ENCODE peak calls at places on chromosomes 13 and 19, in five cellular contexts. One of them, this sample, is unnamed.
A peak's percentile ranks its signal among the peaks of the same experiment; 100 is the strongest.

GRCh38 chr13:60175571-60175970 is 11.8 kb upstream of the DIAPH3 start:
- DNase-seq in left lung: no peak
- DNase-seq in heart left ventricle: no peak
- DNase-seq in effector memory CD4-positive, alpha-beta T cell: no peak
- DNase-seq in upper lobe of right lung: no peak
- DNase-seq in this sample: no peak

GRCh38 chr19:14770136-14770535 is 8.2 kb downstream of the ADGRE2 start:
- DNase-seq in heart left ventricle: no peak
- DNase-seq in effector memory CD4-positive, alpha-beta T cell: no peak
- DNase-seq in left lung: no peak
- DNase-seq in upper lobe of right lung: no peak
- DNase-seq in this sample: no peak

GRCh38 chr13:58238972-58239773 is 607.6 kb downstream of the PCDH17 start:
- DNase-seq in upper lobe of right lung: no peak
- DNase-seq in heart left ventricle: no peak
- DNase-seq in effector memory CD4-positive, alpha-beta T cell: no peak
- DNase-seq in left lung: no peak
- DNase-seq in this sample: no peak

GRCh38 chr19:50358483-50359431 is 6.7 kb downstream of the NAPSA start:
- DNase-seq in effector memory CD4-positive, alpha-beta T cell: peak; percentile 69
- DNase-seq in upper lobe of right lung: peak; percentile 84
- DNase-seq in heart left ventricle: peak; percentile 75
- DNase-seq in left lung: peak; percentile 69
- DNase-seq in this sample: peak; percentile 58

GRCh38 chr13:101289764-101290163 is 126.5 kb downstream of the NALCN start:
- DNase-seq in heart left ventricle: no peak
- DNase-seq in upper lobe of right lung: no peak
- DNase-seq in effector memory CD4-positive, alpha-beta T cell: no peak
- DNase-seq in left lung: no peak
- DNase-seq in this sample: no peak

GRCh38 chr19:47778954-47779351 is 450 bp downstream of the SELENOW start:
- DNase-seq in heart left ventricle: peak; percentile 63
- DNase-seq in upper lobe of right lung: no peak
- DNase-seq in effector memory CD4-positive, alpha-beta T cell: no peak
- DNase-seq in left lung: peak; percentile 52
- DNase-seq in this sample: no peak

GRCh38 chr19:4922530-4923378 is 13.5 kb downstream of the UHRF1 start:
- DNase-seq in upper lobe of right lung: no peak
- DNase-seq in heart left ventricle: no peak
- DNase-seq in left lung: peak; percentile 52
- DNase-seq in effector memory CD4-positive, alpha-beta T cell: no peak
- DNase-seq in this sample: no peak

GRCh38 chr13:77930430-77930829 is 11.8 kb upstream of the EDNRB start:
- DNase-seq in effector memory CD4-positive, alpha-beta T cell: no peak
- DNase-seq in heart left ventricle: no peak
- DNase-seq in upper lobe of right lung: no peak
- DNase-seq in left lung: no peak
- DNase-seq in this sample: no peak

GRCh38 chr13:27137759-27138158 is 33.9 kb downstream of the USP12 start:
- DNase-seq in left lung: no peak
- DNase-seq in heart left ventricle: no peak
- DNase-seq in effector memory CD4-positive, alpha-beta T cell: no peak
- DNase-seq in upper lobe of right lung: no peak
- DNase-seq in this sample: no peak

GRCh38 chr19:7242601-7243258 is 51.5 kb downstream of the INSR start:
- DNase-seq in effector memory CD4-positive, alpha-beta T cell: no peak
- DNase-seq in left lung: no peak
- DNase-seq in heart left ventricle: no peak
- DNase-seq in upper lobe of right lung: no peak
- DNase-seq in this sample: no peak

GRCh38 chr19:24078688-24079087 is 8.3 kb upstream of the ZNF254 start:
- DNase-seq in left lung: no peak
- DNase-seq in heart left ventricle: no peak
- DNase-seq in upper lobe of right lung: no peak
- DNase-seq in effector memory CD4-positive, alpha-beta T cell: no peak
- DNase-seq in this sample: no peak

GRCh38 chr19:54556194-54556593 is 17.4 kb upstream of the LILRA2 start:
- DNase-seq in left lung: no peak
- DNase-seq in upper lobe of right lung: no peak
- DNase-seq in effector memory CD4-positive, alpha-beta T cell: no peak
- DNase-seq in heart left ventricle: no peak
- DNase-seq in this sample: no peak

GRCh38 chr13:35471466-35472307 is 4.8 kb downstream of the MAB21L1 start:
- DNase-seq in upper lobe of right lung: no peak
- DNase-seq in heart left ventricle: no peak
- DNase-seq in left lung: no peak
- DNase-seq in effector memory CD4-positive, alpha-beta T cell: no peak
- DNase-seq in this sample: no peak
- H3K4me1 ChIP-seq in upper lobe of right lung: peaks cover 5% of the 10 kb centered on the region
- H3K4me1 ChIP-seq in heart left ventricle: peaks cover 8% of the 10 kb centered on the region
- H3K4me1 ChIP-seq in left lung: peaks cover 14% of the 10 kb centered on the region
- H3K4me1 ChIP-seq in effector memory CD4-positive, alpha-beta T cell: no peaks in the 10 kb centered on the region
- H3K4me1 ChIP-seq in this sample: peaks cover 8% of the 10 kb centered on the region

GRCh38 chr13:80778302-80778701 is 437.4 kb upstream of the SPRY2 start:
- DNase-seq in heart left ventricle: no peak
- DNase-seq in effector memory CD4-positive, alpha-beta T cell: no peak
- DNase-seq in left lung: no peak
- DNase-seq in upper lobe of right lung: no peak
- DNase-seq in this sample: no peak

GRCh38 chr13:80787604-80788003 is 446.7 kb upstream of the SPRY2 start:
- DNase-seq in effector memory CD4-positive, alpha-beta T cell: no peak
- DNase-seq in heart left ventricle: no peak
- DNase-seq in upper lobe of right lung: no peak
- DNase-seq in left lung: no peak
- DNase-seq in this sample: no peak

GRCh38 chr13:80783926-80784325 is 443.0 kb upstream of the SPRY2 start:
- DNase-seq in effector memory CD4-positive, alpha-beta T cell: no peak
- DNase-seq in heart left ventricle: no peak
- DNase-seq in left lung: no peak
- DNase-seq in upper lobe of right lung: no peak
- DNase-seq in this sample: no peak
- H3K27ac ChIP-seq in effector memory CD4-positive, alpha-beta T cell: no peak overlapping the region
- H3K27ac ChIP-seq in heart left ventricle: no peak overlapping the region
- H3K27ac ChIP-seq in left lung: no peak overlapping the region
- H3K27ac ChIP-seq in upper lobe of right lung: peak overlapping the region; percentile 13
- H3K27ac ChIP-seq in this sample: no peak overlapping the region

GRCh38 chr19:9445037-9445436 is 9.7 kb upstream of the ZNF266 start:
- DNase-seq in upper lobe of right lung: no peak
- DNase-seq in heart left ventricle: no peak
- DNase-seq in left lung: no peak
- DNase-seq in effector memory CD4-positive, alpha-beta T cell: no peak
- DNase-seq in this sample: no peak
- H3K9me3 ChIP-seq in upper lobe of right lung: peaks cover 52% of the 10 kb centered on the region
- H3K9me3 ChIP-seq in heart left ventricle: peaks cover 44% of the 10 kb centered on the region
- H3K9me3 ChIP-seq in left lung: peaks cover 96% of the 10 kb centered on the region
- H3K9me3 ChIP-seq in effector memory CD4-positive, alpha-beta T cell: peaks cover 6% of the 10 kb centered on the region
- H3K9me3 ChIP-seq in this sample: peaks cover 20% of the 10 kb centered on the region

DNA sequence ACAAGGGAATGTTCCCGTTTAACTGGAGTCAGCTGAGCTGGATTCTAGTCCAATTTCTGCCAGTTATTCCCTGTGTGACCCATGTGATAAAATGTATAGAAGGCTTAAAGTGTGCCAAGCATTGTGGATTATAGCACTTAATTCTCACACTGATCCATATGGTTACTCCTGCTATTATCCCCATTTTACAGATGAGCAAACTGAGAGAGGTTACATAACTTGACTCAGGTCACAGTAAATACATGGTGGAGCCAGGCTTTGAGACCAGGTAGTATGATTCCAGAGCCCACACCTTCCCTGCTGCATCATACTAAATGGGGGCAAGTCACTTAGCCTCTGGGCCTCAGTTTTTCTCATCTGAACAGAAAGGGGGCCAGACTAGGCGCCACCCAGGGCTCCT is 2.0 kb upstream of the DHRS12 start:
- DNase-seq in upper lobe of right lung: no peak
- DNase-seq in effector memory CD4-positive, alpha-beta T cell: no peak
- DNase-seq in left lung: no peak
- DNase-seq in heart left ventricle: no peak
- DNase-seq in this sample: no peak
- H3K4me1 ChIP-seq in upper lobe of right lung: peaks cover 33% of the 10 kb centered on the region
- H3K4me1 ChIP-seq in effector memory CD4-positive, alpha-beta T cell: peaks cover 42% of the 10 kb centered on the region
- H3K4me1 ChIP-seq in left lung: peaks cover 40% of the 10 kb centered on the region
- H3K4me1 ChIP-seq in heart left ventricle: peaks cover 48% of the 10 kb centered on the region
- H3K4me1 ChIP-seq in this sample: peaks cover 39% of the 10 kb centered on the region

GRCh38 chr19:35292421-35292820 is 460 bp downstream of the MAG start:
- DNase-seq in effector memory CD4-positive, alpha-beta T cell: no peak
- DNase-seq in heart left ventricle: no peak
- DNase-seq in left lung: no peak
- DNase-seq in upper lobe of right lung: no peak
- DNase-seq in this sample: no peak
- H3K27ac ChIP-seq in effector memory CD4-positive, alpha-beta T cell: no peak overlapping the region
- H3K27ac ChIP-seq in heart left ventricle: no peak overlapping the region
- H3K27ac ChIP-seq in left lung: no peak overlapping the region
- H3K27ac ChIP-seq in upper lobe of right lung: no peak overlapping the region
- H3K27ac ChIP-seq in this sample: no peak overlapping the region

GRCh38 chr19:52464798-52465470 is 11.6 kb downstream of the ZNF578 start:
- DNase-seq in effector memory CD4-positive, alpha-beta T cell: no peak
- DNase-seq in upper lobe of right lung: no peak
- DNase-seq in heart left ventricle: no peak
- DNase-seq in left lung: no peak
- DNase-seq in this sample: no peak
- H3K9me3 ChIP-seq in effector memory CD4-positive, alpha-beta T cell: peaks cover 37% of the 10 kb centered on the region
- H3K9me3 ChIP-seq in upper lobe of right lung: peaks cover 79% of the 10 kb centered on the region
- H3K9me3 ChIP-seq in heart left ventricle: peaks cover 100% of the 10 kb centered on the region
- H3K9me3 ChIP-seq in left lung: peaks cover 100% of the 10 kb centered on the region
- H3K9me3 ChIP-seq in this sample: peaks cover 32% of the 10 kb centered on the region

DNA sequence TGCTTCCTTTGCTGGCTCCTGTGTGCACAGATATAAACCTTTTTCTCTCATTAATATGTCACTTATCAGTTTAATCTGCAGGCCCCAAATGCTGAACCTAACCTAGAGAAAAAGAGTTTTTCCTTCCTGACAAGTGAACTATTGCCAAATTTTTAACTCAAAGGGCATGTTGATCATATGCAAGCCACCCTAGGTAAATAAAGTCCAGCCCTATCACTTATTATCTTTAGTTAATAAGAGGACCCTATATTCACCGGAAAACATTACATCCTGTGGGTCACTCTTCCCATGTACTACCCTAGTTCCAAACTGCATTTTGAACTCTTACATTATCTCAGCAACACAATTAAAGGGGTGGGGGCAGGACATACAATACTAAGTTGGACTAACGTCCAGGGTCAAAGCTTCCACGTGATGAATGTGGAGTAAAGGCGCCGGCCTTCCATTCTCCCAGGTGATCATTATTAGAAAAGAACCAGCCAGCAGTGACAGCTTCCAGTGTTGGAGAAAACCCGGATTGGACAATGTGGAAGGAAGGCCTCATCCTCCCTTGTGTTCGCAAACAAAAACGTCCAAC is 86.6 kb downstream of the STK24 start:
- DNase-seq in heart left ventricle: no peak
- DNase-seq in effector memory CD4-positive, alpha-beta T cell: no peak
- DNase-seq in upper lobe of right lung: no peak
- DNase-seq in left lung: no peak
- DNase-seq in this sample: no peak
- H3K4me1 ChIP-seq in heart left ventricle: peaks cover 72% of the 10 kb centered on the region
- H3K4me1 ChIP-seq in effector memory CD4-positive, alpha-beta T cell: peaks cover 29% of the 10 kb centered on the region
- H3K4me1 ChIP-seq in upper lobe of right lung: peaks cover 33% of the 10 kb centered on the region
- H3K4me1 ChIP-seq in left lung: peaks cover 40% of the 10 kb centered on the region
- H3K4me1 ChIP-seq in this sample: peaks cover 31% of the 10 kb centered on the region

GRCh38 chr13:113404366-113404722 is 40.4 kb upstream of the GRTP1 start:
- DNase-seq in upper lobe of right lung: no peak
- DNase-seq in effector memory CD4-positive, alpha-beta T cell: no peak
- DNase-seq in left lung: no peak
- DNase-seq in heart left ventricle: peak; percentile 15
- DNase-seq in this sample: no peak

GRCh38 chr13:113401452-113402415 is 37.8 kb upstream of the GRTP1 start:
- DNase-seq in left lung: no peak
- DNase-seq in upper lobe of right lung: peak; percentile 53
- DNase-seq in effector memory CD4-positive, alpha-beta T cell: no peak
- DNase-seq in heart left ventricle: peak; percentile 19
- DNase-seq in this sample: no peak

GRCh38 chr13:113402471-113403254 is 38.7 kb upstream of the GRTP1 start:
- DNase-seq in left lung: no peak
- DNase-seq in heart left ventricle: peak; percentile 20
- DNase-seq in upper lobe of right lung: peak; percentile 47
- DNase-seq in effector memory CD4-positive, alpha-beta T cell: no peak
- DNase-seq in this sample: no peak

GRCh38 chr13:113404723-113405471 is 41.0 kb upstream of the GRTP1 start:
- DNase-seq in left lung: no peak
- DNase-seq in upper lobe of right lung: peak; percentile 60
- DNase-seq in heart left ventricle: peak; percentile 18
- DNase-seq in effector memory CD4-positive, alpha-beta T cell: no peak
- DNase-seq in this sample: no peak

DNA sequence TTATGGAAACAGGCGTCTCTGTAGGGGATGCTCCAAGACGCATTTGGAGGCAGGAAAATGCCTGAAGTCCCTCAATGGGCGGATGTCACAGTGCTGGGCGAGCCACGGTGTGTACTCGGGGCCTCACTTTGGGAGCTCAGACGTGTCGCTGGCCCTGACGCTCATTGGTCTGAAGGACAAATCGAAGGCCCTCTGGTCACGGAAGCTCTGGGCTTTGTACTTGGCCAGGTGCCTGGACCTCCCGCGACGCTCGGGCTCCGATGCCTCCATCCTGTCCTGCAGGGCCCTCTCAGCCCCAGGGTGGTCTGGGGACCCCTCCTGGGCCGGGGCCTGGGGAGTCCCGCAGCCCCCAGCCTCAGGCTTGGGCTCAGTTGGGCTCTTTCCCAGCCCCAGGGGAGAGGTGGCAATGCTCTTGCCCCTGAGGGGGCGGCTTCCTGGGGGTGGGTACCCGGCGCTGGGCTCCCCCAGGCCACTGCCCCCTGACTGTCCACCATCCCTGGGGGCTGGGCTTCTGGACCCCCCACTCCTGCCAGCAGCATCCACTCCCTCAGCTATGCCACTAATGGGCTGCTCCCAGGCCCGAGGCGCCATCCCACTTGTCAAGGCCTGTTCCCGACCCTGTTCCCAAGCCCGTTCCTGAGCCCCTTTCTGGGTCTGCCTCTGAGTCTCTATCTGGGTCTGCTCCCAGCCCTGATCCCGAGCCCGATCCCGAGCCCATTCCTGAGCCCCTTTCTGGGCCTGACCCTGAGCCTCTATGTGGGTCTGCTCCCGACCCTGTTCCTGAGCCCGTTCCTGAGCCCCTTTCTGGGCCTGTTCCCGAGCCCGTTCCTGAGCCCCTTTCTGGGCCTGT is 39.5 kb upstream of the GRTP1 start:
- DNase-seq in heart left ventricle: peak; percentile 27
- DNase-seq in effector memory CD4-positive, alpha-beta T cell: no peak
- DNase-seq in left lung: no peak
- DNase-seq in upper lobe of right lung: peak; percentile 64
- DNase-seq in this sample: no peak
- H3K27ac ChIP-seq in heart left ventricle: peak overlapping the region; percentile 95
- H3K27ac ChIP-seq in effector memory CD4-positive, alpha-beta T cell: no peak overlapping the region
- H3K27ac ChIP-seq in left lung: no peak overlapping the region
- H3K27ac ChIP-seq in upper lobe of right lung: no peak overlapping the region
- H3K27ac ChIP-seq in this sample: no peak overlapping the region

GRCh38 chr19:52028027-52028779 is at the start of gene ZNF614:
- DNase-seq in heart left ventricle: peak; percentile 90
- DNase-seq in upper lobe of right lung: peak; percentile 94
- DNase-seq in left lung: peak; percentile 90
- DNase-seq in effector memory CD4-positive, alpha-beta T cell: peak; percentile 67
- DNase-seq in this sample: peak; percentile 64
- H3K9me3 ChIP-seq in heart left ventricle: peaks cover 47% of the 10 kb centered on the region
- H3K9me3 ChIP-seq in upper lobe of right lung: peaks cover 35% of the 10 kb centered on the region
- H3K9me3 ChIP-seq in left lung: peaks cover 73% of the 10 kb centered on the region
- H3K9me3 ChIP-seq in effector memory CD4-positive, alpha-beta T cell: peaks cover 12% of the 10 kb centered on the region
- H3K9me3 ChIP-seq in this sample: peaks cover 52% of the 10 kb centered on the region